ENCODE peak calls at places on chromosomes 16 and 17, in eight cellular contexts. M is lower lobe of right lung, E is heart right ventricle, I is prostate gland, P is thyroid gland, O is hepatocyte, U is upper lobe of right lung, V is heart left ventricle. G is an unnamed sample. For H3K4me1 and H3K27me3, the result is how much of the 10 kb centered on the place peaks cover.

GRCh38 chr17:35087731-35088646 is 24.5 kb upstream of the RFFL start:
- DNase-seq in M (peak), E (peak), I (peak), P (peak), O (peak), U (peak), V (peak), G (no peak)

GRCh38 chr16:22194707-22195444 is 11.2 kb upstream of the EEF2K start:
- DNase-seq in M (no peak), E (no peak), I (no peak), P (no peak), O (no peak), U (no peak), V (no peak), G (peak)

GRCh38 chr16:1929105-1929504 is 10.9 kb upstream of the HS3ST6 start:
- DNase-seq in M (no peak), E (no peak), I (no peak), P (peak), O (no peak), U (no peak), V (no peak), G (no peak)

GRCh38 chr17:53680745-53681144 is 142.0 kb upstream of the KIF2B start:
- DNase-seq in M (no peak), E (no peak), I (no peak), P (no peak), O (no peak), U (no peak), V (no peak), G (no peak)

GRCh38 chr17:77381731-77382130 is 241.0 kb downstream of the SEC14L1 start:
- DNase-seq in M (no peak), E (no peak), I (no peak), P (no peak), O (no peak), U (no peak), V (no peak), G (no peak)

GRCh38 chr16:80417706-80418105 is 123.1 kb upstream of the DYNLRB2 start:
- DNase-seq in M (no peak), E (no peak), I (no peak), P (no peak), O (no peak), U (no peak), V (no peak), G (no peak)

GRCh38 chr16:2160915-2161551 is 5.5 kb downstream of the TRAF7 start:
- DNase-seq in M (no peak), E (peak), I (no peak), P (no peak), O (no peak), U (no peak), V (no peak), G (no peak)

GRCh38 chr17:20189322-20189721 is 180.2 kb downstream of the SPECC1 start:
- DNase-seq in M (no peak), E (no peak), I (no peak), P (no peak), O (peak), U (no peak), V (no peak), G (no peak)

GRCh38 chr16:47204736-47205499 is 61.2 kb upstream of the NETO2 start:
- DNase-seq in M (no peak), E (no peak), I (no peak), P (no peak), O (no peak), U (no peak), V (no peak), G (no peak)

GRCh38 chr16:17474037-17474436 is 3.3 kb upstream of the XYLT1 start:
- DNase-seq in M (no peak), E (no peak), I (no peak), P (no peak), O (peak), U (no peak), V (no peak), G (no peak)

GRCh38 chr17:83152745-83153611 is 73.6 kb downstream of the METRNL start:
- DNase-seq in M (peak), E (peak), I (no peak), P (peak), O (peak), U (no peak), V (no peak), G (no peak)

GRCh38 chr17:45128331-45128730 is 4.0 kb downstream of the PLCD3 start:
- DNase-seq in M (no peak), E (no peak), I (no peak), P (no peak), O (no peak), U (no peak), V (no peak), G (no peak)
- H3K4me1 ChIP-seq in M (half or more), E (half or more), I (under half), P (under half), O (half or more), U (under half), V (half or more), G (under half)

GRCh38 chr17:81111066-81111465 is 54.2 kb upstream of the PVALEF start:
- DNase-seq in M (no peak), E (no peak), I (no peak), P (no peak), O (no peak), U (no peak), V (no peak), G (no peak)
- H3K27me3 ChIP-seq in M (under half), E (under half), I (under half), P (under half), O (under half), U (under half), V (under half), G (under half)

DNA sequence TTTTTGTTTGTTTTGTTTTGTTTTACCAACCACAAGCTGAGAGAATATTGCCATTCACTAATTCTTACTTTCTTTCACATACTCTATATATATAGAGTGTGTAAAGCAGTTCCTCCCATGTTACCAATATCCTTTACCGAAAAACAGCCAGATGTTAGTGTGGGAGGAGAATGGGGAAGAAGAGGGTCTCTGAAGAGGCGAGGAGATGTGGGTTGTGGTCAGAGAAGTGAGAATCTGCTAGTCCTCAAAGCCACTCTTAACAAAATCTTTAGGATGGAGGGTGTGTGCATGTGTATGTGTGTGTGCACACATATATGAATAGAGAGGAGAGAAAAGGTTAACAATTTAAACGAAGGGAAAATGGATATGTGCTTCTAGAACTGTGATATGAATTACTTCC is 80.6 kb downstream of the TUBD1 start:
- DNase-seq in M (no peak), E (no peak), I (no peak), P (no peak), O (no peak), U (no peak), V (no peak), G (no peak)
- H3K27ac ChIP-seq in M (no peak), E (no peak), I (no peak), P (no peak), O (no peak), U (no peak), V (no peak), G (no peak)

GRCh38 chr17:2405247-2405926 is 4.5 kb upstream of the MNT start:
- DNase-seq in M (peak), E (no peak), I (no peak), P (no peak), O (peak), U (no peak), V (no peak), G (no peak)

GRCh38 chr17:2403044-2403443 is 2.2 kb upstream of the MNT start:
- DNase-seq in M (peak), E (no peak), I (no peak), P (no peak), O (no peak), U (no peak), V (no peak), G (no peak)

GRCh38 chr17:2406903-2407790 is 6.3 kb upstream of the MNT start:
- DNase-seq in M (peak), E (peak), I (no peak), P (no peak), O (peak), U (no peak), V (peak), G (no peak)

GRCh38 chr17:2402517-2402916 is 1.7 kb upstream of the MNT start:
- DNase-seq in M (peak), E (no peak), I (no peak), P (peak), O (no peak), U (no peak), V (peak), G (no peak)

GRCh38 chr17:2406271-2406902 is 5.5 kb upstream of the MNT start:
- DNase-seq in M (peak), E (no peak), I (no peak), P (no peak), O (peak), U (no peak), V (no peak), G (no peak)
- H3K4me1 ChIP-seq in M (half or more), E (half or more), I (under half), P (under half), O (under half), U (under half), V (half or more), G (under half)

DNA sequence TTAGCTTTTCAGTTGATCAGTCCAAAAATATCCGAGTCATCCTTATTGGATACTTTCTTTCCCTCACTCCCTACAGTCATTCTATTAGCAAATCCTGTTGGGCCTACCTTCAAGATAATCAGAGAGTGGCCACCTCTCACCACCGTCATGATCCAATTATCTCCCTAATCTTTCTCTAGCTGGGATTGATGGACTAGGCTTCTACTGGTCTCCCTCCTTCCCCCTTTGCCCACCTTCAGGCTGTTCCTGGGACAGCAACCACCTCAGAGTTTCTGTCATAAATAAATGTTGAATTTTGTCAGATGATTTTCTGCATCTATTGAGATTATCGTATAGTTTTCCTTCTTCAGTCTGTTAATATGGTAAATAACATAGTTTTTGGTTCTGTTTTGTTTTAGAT is 16.2 kb upstream of the RHBDL3 start:
- DNase-seq in M (no peak), E (no peak), I (no peak), P (no peak), O (no peak), U (no peak), V (no peak), G (no peak)
- H3K27me3 ChIP-seq in M (under half), E (under half), I (under half), P (under half), O (under half), U (under half), V (under half), G (under half)

G was measured in effector memory CD4-positive, alpha-beta T cell.